ENCODE peak calls at places on chromosomes 4 and X, in seven cellular contexts. H is HL-60; P is adrenal gland; R is Panc1; D is brain microvascular endothelial cell; W is sigmoid colon; C is CD4-positive, alpha-beta T cell. K is an unnamed sample.

GRCh38 chrX:45351478-45351877 is 150.8 kb upstream of the DIPK2B start:
- DNase-seq in H (no peak), P (no peak), R (no peak), D (peak), W (no peak), C (no peak), K (no peak)

GRCh38 chr4:119025916-119026661 is 109.5 kb upstream of the MYOZ2 start:
- DNase-seq in H (peak), P (no peak), R (peak), D (peak), W (peak), C (no peak), K (no peak)

GRCh38 chrX:19630228-19630627 is 114.9 kb upstream of the MAP3K15 start:
- DNase-seq in H (no peak), P (no peak), R (no peak), D (no peak), W (no peak), C (no peak), K (no peak)

GRCh38 chrX:13863326-13863725 is 46.4 kb upstream of the GPM6B start:
- DNase-seq in H (no peak), P (no peak), R (no peak), D (peak), W (no peak), C (no peak), K (no peak)

GRCh38 chr4:40656221-40656863 is 26.7 kb upstream of the RBM47 start:
- DNase-seq in H (peak), P (no peak), R (no peak), D (no peak), W (no peak), C (no peak), K (no peak)

GRCh38 chrX:22081475-22082092 is 49.5 kb downstream of the PHEX start:
- DNase-seq in H (no peak), P (peak), R (peak), D (peak), W (peak), C (peak), K (peak)

GRCh38 chr4:16199132-16199531 is 27.1 kb downstream of the TAPT1 start:
- DNase-seq in H (no peak), P (no peak), R (no peak), D (no peak), W (no peak), C (no peak), K (no peak)

GRCh38 chr4:89142691-89143669 is 31.6 kb downstream of the TIGD2 start:
- DNase-seq in H (no peak), P (no peak), R (no peak), D (no peak), W (no peak), C (no peak), K (no peak)

GRCh38 chr4:125726121-125726520 is 411.4 kb downstream of the FAT4 start:
- DNase-seq in H (no peak), P (no peak), R (no peak), D (no peak), W (no peak), C (no peak), K (no peak)

GRCh38 chrX:147699061-147699460 is 212.7 kb upstream of the FMR1 start:
- DNase-seq in H (no peak), P (no peak), R (no peak), D (no peak), W (no peak), C (no peak), K (no peak)

GRCh38 chr4:124454772-124455270 is 257.7 kb downstream of the ANKRD50 start:
- DNase-seq in H (no peak), P (no peak), R (no peak), D (no peak), W (no peak), C (no peak), K (no peak)

GRCh38 chr4:25457053-25457715 is 80.1 kb downstream of the ANAPC4 start:
- DNase-seq in H (no peak), P (no peak), R (no peak), D (no peak), W (no peak), C (no peak), K (no peak)

GRCh38 chr4:150007512-150007911 is 70.7 kb upstream of the DCLK2 start:
- DNase-seq in H (no peak), P (no peak), R (no peak), D (peak), W (no peak), C (no peak), K (no peak)
- H3K27ac ChIP-seq in H (no peak), P (no peak), R (peak), D (peak), W (no peak), C (no peak), K (no peak)

GRCh38 chr4:138560448-138560847 is 318.3 kb upstream of the SLC7A11 start:
- DNase-seq in H (no peak), P (no peak), R (no peak), D (no peak), W (no peak), C (no peak), K (no peak)

GRCh38 chr4:138555107-138555506 is 313.0 kb upstream of the SLC7A11 start:
- DNase-seq in H (no peak), P (no peak), R (no peak), D (no peak), W (no peak), C (no peak), K (no peak)

GRCh38 chr4:138558886-138559285 is 316.7 kb upstream of the SLC7A11 start:
- DNase-seq in H (no peak), P (no peak), R (no peak), D (no peak), W (no peak), C (no peak), K (no peak)

GRCh38 chr4:138553001-138553845 is 311.1 kb upstream of the SLC7A11 start:
- DNase-seq in H (no peak), P (no peak), R (no peak), D (no peak), W (no peak), C (no peak), K (no peak)

DNA sequence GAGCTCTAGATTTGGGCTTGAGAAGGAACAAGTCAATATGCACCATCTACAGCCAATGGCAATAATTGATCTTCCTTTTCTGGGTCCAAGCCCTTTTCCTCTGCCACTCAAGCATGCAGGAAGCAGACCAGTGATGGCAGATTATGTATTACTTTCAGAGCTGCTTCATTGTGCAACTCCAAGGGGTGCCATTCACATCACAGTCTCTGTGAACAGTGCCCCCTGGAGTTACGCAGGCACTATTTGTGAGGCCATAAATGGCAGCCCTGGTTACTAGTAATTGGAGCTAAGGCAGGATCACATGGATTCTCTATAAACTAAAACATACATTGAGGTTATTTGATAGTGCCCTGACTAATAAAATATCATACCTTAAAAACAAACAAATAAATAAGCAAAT is 313.4 kb upstream of the SLC7A11 start:
- DNase-seq in H (peak), P (no peak), R (no peak), D (no peak), W (no peak), C (no peak), K (no peak)
- TF ChIP-seq CTCF in H (no peak), P (no peak), R (peak), D (peak), W (no peak), C (no peak), K (no peak)

DNA sequence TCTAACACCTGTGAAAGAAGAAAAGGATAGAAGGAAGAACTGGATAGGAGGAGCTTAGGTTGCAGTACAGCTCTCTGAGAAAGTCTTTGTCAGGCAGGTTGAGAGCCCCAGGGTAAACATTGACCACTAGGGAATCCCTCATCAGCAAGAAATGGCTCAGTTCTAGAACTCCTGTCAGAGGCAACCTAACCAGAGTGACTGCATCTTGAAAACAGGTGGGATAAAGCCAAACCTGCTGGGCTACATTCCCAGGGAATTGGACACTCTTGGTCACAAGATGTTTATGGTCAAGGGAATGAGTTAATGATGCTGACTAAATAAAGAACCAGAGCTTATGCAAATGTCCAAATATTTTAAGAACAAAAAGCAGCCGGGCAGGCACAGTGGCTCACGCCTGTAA is 108.3 kb upstream of the MED14 start:
- DNase-seq in H (no peak), P (no peak), R (no peak), D (no peak), W (no peak), C (no peak), K (no peak)
- H3K27ac ChIP-seq in H (no peak), P (no peak), R (no peak), D (peak), W (no peak), C (no peak), K (no peak)

GRCh38 chrX:33211356-33212254 is at the start of gene DMD:
- DNase-seq in H (no peak), P (peak), R (no peak), D (peak), W (peak), C (no peak), K (peak)
- TF ChIP-seq CTCF in H (no peak), P (no peak), R (no peak), D (peak), W (no peak), C (no peak), K (no peak)

GRCh38 chr4:38365748-38366310 is 298.2 kb upstream of the KLF3 start:
- DNase-seq in H (no peak), P (no peak), R (no peak), D (no peak), W (no peak), C (no peak), K (no peak)

GRCh38 chr4:38367642-38368189 is 296.3 kb upstream of the KLF3 start:
- DNase-seq in H (no peak), P (no peak), R (no peak), D (no peak), W (no peak), C (no peak), K (no peak)

GRCh38 chr4:38368612-38369011 is 295.4 kb upstream of the KLF3 start:
- DNase-seq in H (no peak), P (no peak), R (no peak), D (peak), W (no peak), C (no peak), K (no peak)

GRCh38 chr4:38366451-38366850 is 297.5 kb upstream of the KLF3 start:
- DNase-seq in H (no peak), P (peak), R (no peak), D (peak), W (no peak), C (no peak), K (peak)

GRCh38 chr4:38366997-38367396 is 297.0 kb upstream of the KLF3 start:
- DNase-seq in H (no peak), P (no peak), R (no peak), D (no peak), W (no peak), C (no peak), K (no peak)
- H3K27ac ChIP-seq in H (no peak), P (no peak), R (no peak), D (no peak), W (no peak), C (no peak), K (no peak)

DNA sequence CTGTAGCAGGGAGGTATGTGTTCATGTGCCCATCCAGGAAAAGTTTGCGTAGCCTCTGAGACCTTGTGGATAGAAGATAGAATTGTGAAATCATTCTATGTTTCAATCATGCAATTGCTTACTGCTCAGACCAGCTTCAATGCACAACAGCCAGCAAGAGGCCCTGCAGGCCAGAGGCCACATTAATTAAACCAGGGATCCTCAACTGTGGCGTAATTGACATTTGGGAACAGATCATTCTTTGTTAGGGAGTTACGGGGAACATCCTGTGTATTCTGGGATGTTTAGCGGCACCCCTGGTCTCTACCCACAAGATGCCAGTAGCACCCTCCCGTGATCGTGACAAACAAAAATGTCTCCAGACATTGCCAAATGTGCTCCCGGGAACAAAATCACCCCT is 86.5 kb upstream of the PRPS2 start:
- DNase-seq in H (no peak), P (no peak), R (no peak), D (no peak), W (no peak), C (no peak), K (no peak)
- TF ChIP-seq CTCF in H (no peak), P (no peak), R (no peak), D (no peak), W (no peak), C (no peak), K (no peak)

K was measured in heart right ventricle.